ENCODE peak calls at places on chromosome 14, in six cellular contexts. Z is activated effector memory CD4-positive, alpha-beta T cell treated with anti-CD3 and anti-CD28 coated beads, Interleukin-2, amount 50 U/mL, for 16 hours; M is tibial artery; B is amniotic epithelial cell; W is testis; C is Right ventricle myocardium superior. Q is an unnamed sample.

GRCh38 chr14:101202627-101203404 is 299.3 kb upstream of the RTL1 start:
- DNase-seq in Z (peak; percentile 42), M (no peak), B (no peak), W (no peak), C (no peak), Q (no peak)

GRCh38 chr14:92657457-92658142 is 90.8 kb downstream of the LGMN start:
- DNase-seq in Z (no peak), M (peak; percentile 74), B (no peak), W (peak; percentile 68), C (peak; percentile 81), Q (no peak)

GRCh38 chr14:54562334-54562733 is 4.6 kb upstream of the SAMD4A start:
- DNase-seq in Z (no peak), M (no peak), B (peak; percentile 12), W (no peak), C (no peak), Q (no peak)

GRCh38 chr14:96424104-96424989 is 32.4 kb downstream of the AK7 start:
- DNase-seq in Z (peak; percentile 72), M (peak; percentile 21), B (peak; percentile 66), W (peak; percentile 21), C (peak; percentile 46), Q (peak; percentile 41)

GRCh38 chr14:105941226-105942166 is 415.1 kb downstream of the TMEM121 start:
- DNase-seq in Z (no peak), M (no peak), B (no peak), W (no peak), C (no peak), Q (no peak)

GRCh38 chr14:95460647-95461478 is 55.6 kb downstream of the SYNE3 start:
- DNase-seq in Z (no peak), M (no peak), B (peak; percentile 63), W (no peak), C (no peak), Q (no peak)

GRCh38 chr14:91143862-91144261 is 30.0 kb downstream of the DGLUCY start:
- DNase-seq in Z (no peak), M (peak; percentile 86), B (no peak), W (no peak), C (no peak), Q (no peak)

GRCh38 chr14:63383776-63384367 is 65.1 kb upstream of the GPHB5 start:
- DNase-seq in Z (no peak), M (no peak), B (no peak), W (no peak), C (no peak), Q (peak; percentile 1)

GRCh38 chr14:32004300-32004699 is 72.8 kb upstream of the ARHGAP5 start:
- DNase-seq in Z (no peak), M (peak; percentile 47), B (peak; percentile 93), W (no peak), C (no peak), Q (no peak)

GRCh38 chr14:54200726-54201125 is 196.1 kb upstream of the CDKN3 start:
- DNase-seq in Z (no peak), M (no peak), B (peak; percentile 87), W (no peak), C (no peak), Q (no peak)

GRCh38 chr14:42123526-42123925 is 516.9 kb downstream of the LRFN5 start:
- DNase-seq in Z (no peak), M (no peak), B (no peak), W (no peak), C (no peak), Q (no peak)

GRCh38 chr14:20247651-20248246 is 8.7 kb downstream of the OR11H4 start:
- DNase-seq in Z (no peak), M (no peak), B (no peak), W (no peak), C (no peak), Q (no peak)

GRCh38 chr14:84390010-84390409 is 1139.9 kb upstream of the FLRT2 start:
- DNase-seq in Z (no peak), M (no peak), B (no peak), W (no peak), C (no peak), Q (no peak)

GRCh38 chr14:71442503-71442902 is 489.7 kb upstream of the RGS6 start:
- DNase-seq in Z (no peak), M (no peak), B (no peak), W (no peak), C (no peak), Q (no peak)

GRCh38 chr14:103121846-103122577 is 1.2 kb upstream of the TNFAIP2 start:
- DNase-seq in Z (no peak), M (peak; percentile 85), B (peak; percentile 71), W (peak; percentile 72), C (peak; percentile 95), Q (no peak)

GRCh38 chr14:85580536-85581165 is 50.7 kb downstream of the FLRT2 start:
- DNase-seq in Z (no peak), M (no peak), B (peak; percentile 81), W (no peak), C (no peak), Q (no peak)

GRCh38 chr14:22084393-22085281 is 411.0 kb upstream of the OR4E1 start:
- DNase-seq in Z (no peak), M (no peak), B (peak; percentile 56), W (peak; percentile 34), C (no peak), Q (peak; percentile 10)

GRCh38 chr14:52780893-52781292 is 10.5 kb downstream of the GNPNAT1 start:
- DNase-seq in Z (no peak), M (no peak), B (no peak), W (no peak), C (no peak), Q (no peak)

GRCh38 chr14:35821546-35822411 is 4.4 kb upstream of the BRMS1L start:
- DNase-seq in Z (no peak), M (no peak), B (peak; percentile 46), W (no peak), C (no peak), Q (no peak)

GRCh38 chr14:83347874-83348273 is 1814.2 kb upstream of the SEL1L start:
- DNase-seq in Z (no peak), M (no peak), B (peak; percentile 39), W (no peak), C (no peak), Q (no peak)

GRCh38 chr14:91854327-91854934 is 12.9 kb downstream of the TC2N start:
- DNase-seq in Z (no peak), M (no peak), B (no peak), W (no peak), C (no peak), Q (no peak)

GRCh38 chr14:100504372-100505078 is 82.7 kb downstream of the BEGAIN start:
- DNase-seq in Z (no peak), M (no peak), B (peak; percentile 20), W (no peak), C (no peak), Q (no peak)

Q was measured in effector memory CD8-positive, alpha-beta T cell.